ENCODE peak calls at places on chromosome 14, in nine cellular contexts. One of them, this sample, is unnamed.

GRCh38 chr14:32372154-32372553 is 43.1 kb downstream of the AKAP6 start:
- DNase-seq in IMR-90: peak
- DNase-seq in body of pancreas: no peak
- DNase-seq in Caco-2: no peak
- DNase-seq in lower leg skin: no peak
- DNase-seq in psoas muscle: no peak
- DNase-seq in cardiac muscle cell: no peak
- DNase-seq in sigmoid colon: no peak
- DNase-seq in uterus: no peak
- DNase-seq in this sample: peak

GRCh38 chr14:52299692-52300278 is 14.3 kb upstream of the PTGER2 start:
- DNase-seq in Caco-2: no peak
- DNase-seq in cardiac muscle cell: peak
- DNase-seq in IMR-90: peak
- DNase-seq in sigmoid colon: no peak
- DNase-seq in body of pancreas: no peak
- DNase-seq in psoas muscle: no peak
- DNase-seq in uterus: no peak
- DNase-seq in lower leg skin: no peak
- DNase-seq in this sample: peak

GRCh38 chr14:93619176-93619793 is 169.0 kb downstream of the PRIMA1 start:
- DNase-seq in uterus: no peak
- DNase-seq in psoas muscle: no peak
- DNase-seq in IMR-90: peak
- DNase-seq in Caco-2: peak
- DNase-seq in sigmoid colon: no peak
- DNase-seq in body of pancreas: peak
- DNase-seq in cardiac muscle cell: peak
- DNase-seq in lower leg skin: no peak
- DNase-seq in this sample: peak

GRCh38 chr14:98227000-98227726 is 1044.8 kb downstream of the BCL11B start:
- DNase-seq in sigmoid colon: no peak
- DNase-seq in psoas muscle: no peak
- DNase-seq in lower leg skin: no peak
- DNase-seq in body of pancreas: no peak
- DNase-seq in uterus: no peak
- DNase-seq in Caco-2: no peak
- DNase-seq in cardiac muscle cell: no peak
- DNase-seq in IMR-90: no peak
- DNase-seq in this sample: no peak

GRCh38 chr14:81473456-81474155 is 60.0 kb downstream of the SEL1L start:
- DNase-seq in sigmoid colon: no peak
- DNase-seq in uterus: no peak
- DNase-seq in body of pancreas: no peak
- DNase-seq in Caco-2: no peak
- DNase-seq in lower leg skin: no peak
- DNase-seq in psoas muscle: no peak
- DNase-seq in IMR-90: no peak
- DNase-seq in cardiac muscle cell: no peak
- DNase-seq in this sample: no peak

GRCh38 chr14:50044040-50044651 is 72.2 kb downstream of the VCPKMT start:
- DNase-seq in Caco-2: no peak
- DNase-seq in IMR-90: no peak
- DNase-seq in uterus: no peak
- DNase-seq in body of pancreas: no peak
- DNase-seq in lower leg skin: no peak
- DNase-seq in psoas muscle: no peak
- DNase-seq in cardiac muscle cell: no peak
- DNase-seq in sigmoid colon: no peak
- DNase-seq in this sample: peak

GRCh38 chr14:51157012-51157411 is 62.1 kb upstream of the TRIM9 start:
- DNase-seq in sigmoid colon: no peak
- DNase-seq in IMR-90: peak
- DNase-seq in lower leg skin: no peak
- DNase-seq in Caco-2: no peak
- DNase-seq in cardiac muscle cell: peak
- DNase-seq in body of pancreas: no peak
- DNase-seq in uterus: no peak
- DNase-seq in psoas muscle: no peak
- DNase-seq in this sample: peak

GRCh38 chr14:93953739-93954515 is 22.4 kb downstream of the ASB2 start:
- DNase-seq in lower leg skin: no peak
- DNase-seq in psoas muscle: no peak
- DNase-seq in cardiac muscle cell: no peak
- DNase-seq in body of pancreas: no peak
- DNase-seq in uterus: no peak
- DNase-seq in Caco-2: no peak
- DNase-seq in sigmoid colon: no peak
- DNase-seq in IMR-90: no peak
- DNase-seq in this sample: no peak

GRCh38 chr14:77856930-77857329 is 57.0 kb downstream of the ADCK1 start:
- DNase-seq in uterus: no peak
- DNase-seq in IMR-90: no peak
- DNase-seq in lower leg skin: no peak
- DNase-seq in sigmoid colon: no peak
- DNase-seq in Caco-2: no peak
- DNase-seq in psoas muscle: no peak
- DNase-seq in cardiac muscle cell: no peak
- DNase-seq in body of pancreas: no peak
- DNase-seq in this sample: no peak

GRCh38 chr14:92690171-92691011 is 58.0 kb downstream of the LGMN start:
- DNase-seq in IMR-90: peak
- DNase-seq in Caco-2: no peak
- DNase-seq in uterus: no peak
- DNase-seq in sigmoid colon: peak
- DNase-seq in body of pancreas: peak
- DNase-seq in psoas muscle: no peak
- DNase-seq in lower leg skin: no peak
- DNase-seq in cardiac muscle cell: peak
- DNase-seq in this sample: peak

GRCh38 chr14:101075025-101075800 is 171.7 kb upstream of the RTL1 start:
- DNase-seq in cardiac muscle cell: no peak
- DNase-seq in Caco-2: no peak
- DNase-seq in uterus: peak
- DNase-seq in psoas muscle: no peak
- DNase-seq in lower leg skin: peak
- DNase-seq in sigmoid colon: no peak
- DNase-seq in IMR-90: no peak
- DNase-seq in body of pancreas: no peak
- DNase-seq in this sample: no peak

GRCh38 chr14:78997811-78998210 is 827.6 kb downstream of the NRXN3 start:
- DNase-seq in cardiac muscle cell: peak
- DNase-seq in IMR-90: peak
- DNase-seq in body of pancreas: no peak
- DNase-seq in uterus: no peak
- DNase-seq in psoas muscle: no peak
- DNase-seq in sigmoid colon: peak
- DNase-seq in Caco-2: no peak
- DNase-seq in lower leg skin: no peak
- DNase-seq in this sample: peak

GRCh38 chr14:100336618-100337530 is 13.7 kb downstream of the SLC25A47 start:
- DNase-seq in body of pancreas: peak
- DNase-seq in IMR-90: no peak
- DNase-seq in sigmoid colon: no peak
- DNase-seq in uterus: peak
- DNase-seq in lower leg skin: no peak
- DNase-seq in cardiac muscle cell: no peak
- DNase-seq in Caco-2: no peak
- DNase-seq in psoas muscle: no peak
- DNase-seq in this sample: no peak

GRCh38 chr14:86450075-86450474 is 920.1 kb downstream of the FLRT2 start:
- DNase-seq in Caco-2: no peak
- DNase-seq in lower leg skin: no peak
- DNase-seq in body of pancreas: no peak
- DNase-seq in cardiac muscle cell: no peak
- DNase-seq in psoas muscle: no peak
- DNase-seq in uterus: no peak
- DNase-seq in IMR-90: peak
- DNase-seq in sigmoid colon: no peak
- DNase-seq in this sample: no peak

GRCh38 chr14:55274760-55275159 is 3.5 kb downstream of the FBXO34 start:
- DNase-seq in psoas muscle: no peak
- DNase-seq in uterus: no peak
- DNase-seq in lower leg skin: no peak
- DNase-seq in cardiac muscle cell: no peak
- DNase-seq in sigmoid colon: no peak
- DNase-seq in body of pancreas: no peak
- DNase-seq in Caco-2: no peak
- DNase-seq in IMR-90: peak
- DNase-seq in this sample: peak

GRCh38 chr14:94157195-94157594 is 16.9 kb upstream of the PPP4R4 start:
- DNase-seq in Caco-2: no peak
- DNase-seq in uterus: no peak
- DNase-seq in cardiac muscle cell: no peak
- DNase-seq in IMR-90: no peak
- DNase-seq in lower leg skin: no peak
- DNase-seq in body of pancreas: no peak
- DNase-seq in psoas muscle: no peak
- DNase-seq in sigmoid colon: no peak
- DNase-seq in this sample: no peak

GRCh38 chr14:32224731-32225377 is 21.8 kb upstream of the RNU6-8 start:
- DNase-seq in body of pancreas: peak
- DNase-seq in uterus: peak
- DNase-seq in IMR-90: peak
- DNase-seq in lower leg skin: no peak
- DNase-seq in Caco-2: peak
- DNase-seq in psoas muscle: peak
- DNase-seq in sigmoid colon: peak
- DNase-seq in cardiac muscle cell: peak
- DNase-seq in this sample: peak

GRCh38 chr14:78788467-78789360 is 618.5 kb downstream of the NRXN3 start:
- DNase-seq in Caco-2: no peak
- DNase-seq in lower leg skin: no peak
- DNase-seq in cardiac muscle cell: no peak
- DNase-seq in sigmoid colon: no peak
- DNase-seq in body of pancreas: no peak
- DNase-seq in psoas muscle: no peak
- DNase-seq in IMR-90: no peak
- DNase-seq in uterus: no peak
- DNase-seq in this sample: no peak

GRCh38 chr14:68685419-68686211 is 107.3 kb downstream of the ZFP36L1 start:
- DNase-seq in IMR-90: peak
- DNase-seq in Caco-2: peak
- DNase-seq in sigmoid colon: peak
- DNase-seq in lower leg skin: no peak
- DNase-seq in uterus: peak
- DNase-seq in body of pancreas: no peak
- DNase-seq in psoas muscle: no peak
- DNase-seq in cardiac muscle cell: no peak
- DNase-seq in this sample: peak

GRCh38 chr14:101179691-101180211 is 276.2 kb upstream of the RTL1 start:
- DNase-seq in lower leg skin: no peak
- DNase-seq in body of pancreas: no peak
- DNase-seq in psoas muscle: no peak
- DNase-seq in sigmoid colon: no peak
- DNase-seq in Caco-2: no peak
- DNase-seq in cardiac muscle cell: no peak
- DNase-seq in uterus: peak
- DNase-seq in IMR-90: no peak
- DNase-seq in this sample: no peak

GRCh38 chr14:44914849-44915248 is 46.9 kb downstream of the KLHL28 start:
- DNase-seq in cardiac muscle cell: peak
- DNase-seq in body of pancreas: no peak
- DNase-seq in IMR-90: peak
- DNase-seq in lower leg skin: no peak
- DNase-seq in psoas muscle: no peak
- DNase-seq in uterus: no peak
- DNase-seq in sigmoid colon: no peak
- DNase-seq in Caco-2: no peak
- DNase-seq in this sample: peak
- H3K4me3 ChIP-seq in cardiac muscle cell: no peak
- H3K4me3 ChIP-seq in body of pancreas: no peak
- H3K4me3 ChIP-seq in IMR-90: no peak
- H3K4me3 ChIP-seq in lower leg skin: no peak
- H3K4me3 ChIP-seq in psoas muscle: no peak
- H3K4me3 ChIP-seq in uterus: no peak
- H3K4me3 ChIP-seq in sigmoid colon: no peak
- H3K4me3 ChIP-seq in Caco-2: no peak
- H3K4me3 ChIP-seq in this sample: no peak

GRCh38 chr14:103139371-103140016 is 16.2 kb downstream of the TNFAIP2 start:
- DNase-seq in sigmoid colon: no peak
- DNase-seq in body of pancreas: no peak
- DNase-seq in Caco-2: no peak
- DNase-seq in lower leg skin: no peak
- DNase-seq in uterus: no peak
- DNase-seq in psoas muscle: no peak
- DNase-seq in cardiac muscle cell: no peak
- DNase-seq in IMR-90: no peak
- DNase-seq in this sample: no peak
- H3K4me3 ChIP-seq in sigmoid colon: peak
- H3K4me3 ChIP-seq in body of pancreas: no peak
- H3K4me3 ChIP-seq in Caco-2: no peak
- H3K4me3 ChIP-seq in lower leg skin: no peak
- H3K4me3 ChIP-seq in uterus: no peak
- H3K4me3 ChIP-seq in psoas muscle: peak
- H3K4me3 ChIP-seq in cardiac muscle cell: no peak
- H3K4me3 ChIP-seq in IMR-90: no peak
- H3K4me3 ChIP-seq in this sample: no peak

DNA sequence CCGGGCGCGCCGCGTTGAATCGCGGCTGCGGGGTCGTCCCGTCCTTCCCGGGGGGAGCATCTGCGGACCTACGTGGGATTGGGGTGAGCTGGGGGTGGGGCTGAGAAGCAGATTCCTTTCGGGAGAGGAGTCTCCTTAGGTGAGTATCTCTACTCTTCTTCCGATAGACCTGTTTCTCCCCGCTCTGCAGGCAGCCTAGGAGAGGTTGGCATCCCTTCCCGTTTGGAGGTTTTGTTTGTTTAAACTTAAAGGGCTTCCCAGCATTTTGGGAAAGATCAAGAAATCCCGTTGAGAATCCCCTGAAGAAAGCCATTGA is 411 bp downstream of the TTLL5 start:
- DNase-seq in uterus: no peak
- DNase-seq in IMR-90: no peak
- DNase-seq in psoas muscle: no peak
- DNase-seq in lower leg skin: no peak
- DNase-seq in body of pancreas: no peak
- DNase-seq in Caco-2: no peak
- DNase-seq in sigmoid colon: no peak
- DNase-seq in cardiac muscle cell: no peak
- DNase-seq in this sample: no peak
- H3K4me3 ChIP-seq in uterus: peak
- H3K4me3 ChIP-seq in IMR-90: peak
- H3K4me3 ChIP-seq in psoas muscle: peak
- H3K4me3 ChIP-seq in lower leg skin: peak
- H3K4me3 ChIP-seq in body of pancreas: peak
- H3K4me3 ChIP-seq in Caco-2: peak
- H3K4me3 ChIP-seq in sigmoid colon: peak
- H3K4me3 ChIP-seq in cardiac muscle cell: peak
- H3K4me3 ChIP-seq in this sample: peak

DNA sequence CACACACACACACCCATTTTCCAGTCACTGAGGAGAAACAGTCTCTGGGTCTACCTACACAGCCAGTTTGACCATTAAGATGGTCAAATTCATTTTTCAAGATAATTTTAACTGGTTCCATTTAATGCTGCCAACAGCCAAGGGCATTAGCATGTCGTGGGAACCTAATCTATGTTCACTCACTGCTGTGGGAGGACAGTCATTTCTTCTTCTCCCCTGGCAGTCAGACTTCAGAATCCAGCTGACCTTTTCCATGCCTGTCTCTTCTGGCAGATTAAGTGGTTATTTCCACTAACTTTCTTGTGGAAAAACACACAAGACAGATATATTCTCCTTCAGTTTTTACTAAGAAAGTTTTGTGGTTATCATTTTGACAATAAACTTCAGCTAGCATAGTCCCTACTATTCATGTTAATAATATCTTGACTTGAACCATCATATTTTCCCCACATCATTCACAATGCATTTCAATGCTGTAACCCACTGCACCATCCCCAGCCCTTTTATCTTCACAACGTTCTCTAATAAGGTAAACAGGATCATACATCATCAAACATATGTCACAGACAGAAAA is 82.2 kb downstream of the DAD1 start:
- DNase-seq in cardiac muscle cell: no peak
- DNase-seq in IMR-90: no peak
- DNase-seq in psoas muscle: no peak
- DNase-seq in sigmoid colon: no peak
- DNase-seq in Caco-2: no peak
- DNase-seq in body of pancreas: no peak
- DNase-seq in lower leg skin: no peak
- DNase-seq in uterus: no peak
- DNase-seq in this sample: no peak
- H3K4me3 ChIP-seq in cardiac muscle cell: no peak
- H3K4me3 ChIP-seq in IMR-90: no peak
- H3K4me3 ChIP-seq in psoas muscle: no peak
- H3K4me3 ChIP-seq in sigmoid colon: no peak
- H3K4me3 ChIP-seq in Caco-2: no peak
- H3K4me3 ChIP-seq in body of pancreas: no peak
- H3K4me3 ChIP-seq in lower leg skin: no peak
- H3K4me3 ChIP-seq in uterus: no peak
- H3K4me3 ChIP-seq in this sample: no peak

This sample was measured in cardiac fibroblast.